ENCODE peak calls at places on chromosome 16, in nine cellular contexts. One of them, this sample, is unnamed.

GRCh38 chr16:31484491-31485171 is 1.7 kb downstream of the SLC5A2 start:
- DNase-seq in glutamatergic neuron: no peak
- DNase-seq in A549: no peak
- DNase-seq in sigmoid colon: no peak
- DNase-seq in CD8-positive, alpha-beta T cell: no peak
- DNase-seq in IMR-90: no peak
- DNase-seq in HL-60: no peak
- DNase-seq in HCT116: no peak
- DNase-seq in AG09319: no peak
- DNase-seq in this sample: no peak

GRCh38 chr16:49750341-49751011 is 105.4 kb downstream of the ZNF423 start:
- DNase-seq in HL-60: no peak
- DNase-seq in A549: no peak
- DNase-seq in HCT116: no peak
- DNase-seq in CD8-positive, alpha-beta T cell: no peak
- DNase-seq in AG09319: no peak
- DNase-seq in IMR-90: no peak
- DNase-seq in glutamatergic neuron: peak
- DNase-seq in sigmoid colon: no peak
- DNase-seq in this sample: no peak

GRCh38 chr16:17515421-17516210 is 44.9 kb upstream of the XYLT1 start:
- DNase-seq in glutamatergic neuron: no peak
- DNase-seq in HCT116: no peak
- DNase-seq in HL-60: no peak
- DNase-seq in IMR-90: peak
- DNase-seq in CD8-positive, alpha-beta T cell: no peak
- DNase-seq in A549: no peak
- DNase-seq in sigmoid colon: no peak
- DNase-seq in AG09319: no peak
- DNase-seq in this sample: no peak

GRCh38 chr16:27230562-27230991 is 27.3 kb downstream of the KDM8 start:
- DNase-seq in A549: no peak
- DNase-seq in glutamatergic neuron: no peak
- DNase-seq in AG09319: no peak
- DNase-seq in IMR-90: no peak
- DNase-seq in sigmoid colon: no peak
- DNase-seq in HCT116: no peak
- DNase-seq in HL-60: peak
- DNase-seq in CD8-positive, alpha-beta T cell: peak
- DNase-seq in this sample: peak

GRCh38 chr16:12573730-12574383 is 229.8 kb downstream of the CPPED1 start:
- DNase-seq in glutamatergic neuron: peak
- DNase-seq in A549: peak
- DNase-seq in IMR-90: no peak
- DNase-seq in AG09319: no peak
- DNase-seq in CD8-positive, alpha-beta T cell: peak
- DNase-seq in HL-60: peak
- DNase-seq in HCT116: peak
- DNase-seq in sigmoid colon: peak
- DNase-seq in this sample: no peak

GRCh38 chr16:24731722-24732419 is 2.4 kb downstream of the TNRC6A start:
- DNase-seq in CD8-positive, alpha-beta T cell: no peak
- DNase-seq in AG09319: no peak
- DNase-seq in IMR-90: no peak
- DNase-seq in A549: no peak
- DNase-seq in HCT116: no peak
- DNase-seq in sigmoid colon: no peak
- DNase-seq in HL-60: no peak
- DNase-seq in glutamatergic neuron: peak
- DNase-seq in this sample: no peak

GRCh38 chr16:69880640-69881133 is 70.4 kb upstream of the CLEC18A start:
- DNase-seq in IMR-90: peak
- DNase-seq in HCT116: no peak
- DNase-seq in CD8-positive, alpha-beta T cell: no peak
- DNase-seq in HL-60: no peak
- DNase-seq in AG09319: peak
- DNase-seq in A549: no peak
- DNase-seq in sigmoid colon: no peak
- DNase-seq in glutamatergic neuron: no peak
- DNase-seq in this sample: no peak

GRCh38 chr16:85619089-85619850 is 6.1 kb downstream of the GSE1 start:
- DNase-seq in CD8-positive, alpha-beta T cell: no peak
- DNase-seq in AG09319: no peak
- DNase-seq in A549: no peak
- DNase-seq in HL-60: no peak
- DNase-seq in glutamatergic neuron: no peak
- DNase-seq in HCT116: no peak
- DNase-seq in sigmoid colon: no peak
- DNase-seq in IMR-90: no peak
- DNase-seq in this sample: no peak

GRCh38 chr16:52613508-52613907 is 66.6 kb upstream of the TOX3 start:
- DNase-seq in A549: no peak
- DNase-seq in IMR-90: no peak
- DNase-seq in sigmoid colon: no peak
- DNase-seq in CD8-positive, alpha-beta T cell: no peak
- DNase-seq in HL-60: no peak
- DNase-seq in AG09319: no peak
- DNase-seq in HCT116: no peak
- DNase-seq in glutamatergic neuron: no peak
- DNase-seq in this sample: no peak

GRCh38 chr16:72859581-72859980 is 188.3 kb downstream of the ZFHX3 start:
- DNase-seq in A549: no peak
- DNase-seq in HCT116: no peak
- DNase-seq in HL-60: no peak
- DNase-seq in CD8-positive, alpha-beta T cell: no peak
- DNase-seq in glutamatergic neuron: no peak
- DNase-seq in AG09319: no peak
- DNase-seq in sigmoid colon: no peak
- DNase-seq in IMR-90: no peak
- DNase-seq in this sample: no peak

GRCh38 chr16:28905800-28906372 is 19.2 kb downstream of the RABEP2 start:
- DNase-seq in HCT116: no peak
- DNase-seq in HL-60: no peak
- DNase-seq in glutamatergic neuron: no peak
- DNase-seq in IMR-90: no peak
- DNase-seq in CD8-positive, alpha-beta T cell: no peak
- DNase-seq in AG09319: no peak
- DNase-seq in A549: no peak
- DNase-seq in sigmoid colon: no peak
- DNase-seq in this sample: no peak

GRCh38 chr16:49575352-49576172 is 202.0 kb downstream of the C16orf78 start:
- DNase-seq in glutamatergic neuron: no peak
- DNase-seq in CD8-positive, alpha-beta T cell: no peak
- DNase-seq in AG09319: no peak
- DNase-seq in HL-60: no peak
- DNase-seq in IMR-90: no peak
- DNase-seq in A549: no peak
- DNase-seq in sigmoid colon: no peak
- DNase-seq in HCT116: no peak
- DNase-seq in this sample: peak

GRCh38 chr16:46763147-46763546 is 15.0 kb upstream of the MYLK3 start:
- DNase-seq in sigmoid colon: no peak
- DNase-seq in IMR-90: no peak
- DNase-seq in HL-60: no peak
- DNase-seq in A549: no peak
- DNase-seq in HCT116: no peak
- DNase-seq in CD8-positive, alpha-beta T cell: no peak
- DNase-seq in glutamatergic neuron: peak
- DNase-seq in AG09319: no peak
- DNase-seq in this sample: no peak

GRCh38 chr16:47061204-47061603 is 82.5 kb downstream of the NETO2 start:
- DNase-seq in sigmoid colon: peak
- DNase-seq in glutamatergic neuron: no peak
- DNase-seq in CD8-positive, alpha-beta T cell: no peak
- DNase-seq in AG09319: no peak
- DNase-seq in HL-60: no peak
- DNase-seq in A549: no peak
- DNase-seq in HCT116: no peak
- DNase-seq in IMR-90: no peak
- DNase-seq in this sample: no peak

GRCh38 chr16:54080524-54081008 is 206.0 kb downstream of the IRX3 start:
- DNase-seq in CD8-positive, alpha-beta T cell: no peak
- DNase-seq in IMR-90: peak
- DNase-seq in AG09319: peak
- DNase-seq in glutamatergic neuron: no peak
- DNase-seq in A549: peak
- DNase-seq in HL-60: no peak
- DNase-seq in sigmoid colon: no peak
- DNase-seq in HCT116: no peak
- DNase-seq in this sample: no peak

GRCh38 chr16:18943414-18943813 is 17.2 kb upstream of the SMG1 start:
- DNase-seq in glutamatergic neuron: no peak
- DNase-seq in IMR-90: no peak
- DNase-seq in sigmoid colon: no peak
- DNase-seq in AG09319: no peak
- DNase-seq in A549: no peak
- DNase-seq in HCT116: no peak
- DNase-seq in HL-60: no peak
- DNase-seq in CD8-positive, alpha-beta T cell: no peak
- DNase-seq in this sample: no peak

GRCh38 chr16:68093816-68094613 is 8.8 kb downstream of the NFATC3 start:
- DNase-seq in IMR-90: peak
- DNase-seq in HCT116: no peak
- DNase-seq in HL-60: no peak
- DNase-seq in glutamatergic neuron: no peak
- DNase-seq in sigmoid colon: no peak
- DNase-seq in AG09319: no peak
- DNase-seq in CD8-positive, alpha-beta T cell: no peak
- DNase-seq in A549: no peak
- DNase-seq in this sample: no peak

GRCh38 chr16:68091604-68092261 is 6.6 kb downstream of the NFATC3 start:
- DNase-seq in IMR-90: peak
- DNase-seq in AG09319: no peak
- DNase-seq in HL-60: no peak
- DNase-seq in HCT116: no peak
- DNase-seq in A549: no peak
- DNase-seq in glutamatergic neuron: no peak
- DNase-seq in CD8-positive, alpha-beta T cell: no peak
- DNase-seq in sigmoid colon: no peak
- DNase-seq in this sample: no peak

GRCh38 chr16:68097088-68097487 is 11.9 kb downstream of the NFATC3 start:
- DNase-seq in glutamatergic neuron: no peak
- DNase-seq in HL-60: no peak
- DNase-seq in A549: no peak
- DNase-seq in HCT116: no peak
- DNase-seq in CD8-positive, alpha-beta T cell: no peak
- DNase-seq in AG09319: no peak
- DNase-seq in sigmoid colon: no peak
- DNase-seq in IMR-90: no peak
- DNase-seq in this sample: no peak

GRCh38 chr16:68096491-68096890 is 11.3 kb downstream of the NFATC3 start:
- DNase-seq in HL-60: no peak
- DNase-seq in CD8-positive, alpha-beta T cell: no peak
- DNase-seq in AG09319: no peak
- DNase-seq in glutamatergic neuron: no peak
- DNase-seq in sigmoid colon: no peak
- DNase-seq in A549: no peak
- DNase-seq in IMR-90: no peak
- DNase-seq in HCT116: no peak
- DNase-seq in this sample: no peak

DNA sequence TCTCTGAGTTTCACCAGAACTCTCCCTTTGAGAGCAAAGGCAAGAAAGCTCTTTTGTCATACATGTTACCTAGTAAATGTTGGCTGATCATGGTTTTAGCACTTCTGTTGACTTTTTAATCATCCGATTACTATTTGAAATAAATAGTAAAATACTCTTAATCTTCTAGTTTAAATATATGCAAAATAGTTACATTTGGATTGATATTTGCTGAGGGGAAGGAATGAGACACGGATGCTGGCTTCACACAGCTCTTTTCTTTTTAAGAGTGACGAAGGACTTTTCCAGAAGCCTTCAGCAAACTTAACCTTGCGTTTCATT is 9.4 kb downstream of the NFATC3 start:
- DNase-seq in CD8-positive, alpha-beta T cell: no peak
- DNase-seq in glutamatergic neuron: no peak
- DNase-seq in AG09319: no peak
- DNase-seq in IMR-90: no peak
- DNase-seq in HCT116: no peak
- DNase-seq in HL-60: no peak
- DNase-seq in A549: no peak
- DNase-seq in sigmoid colon: no peak
- DNase-seq in this sample: no peak
- TF ChIP-seq CTCF in CD8-positive, alpha-beta T cell: no peak
- TF ChIP-seq CTCF in glutamatergic neuron: no peak
- TF ChIP-seq CTCF in AG09319: no peak
- TF ChIP-seq CTCF in IMR-90: no peak
- TF ChIP-seq CTCF in HCT116: no peak
- TF ChIP-seq CTCF in HL-60: no peak
- TF ChIP-seq CTCF in A549: no peak
- TF ChIP-seq CTCF in sigmoid colon: no peak
- TF ChIP-seq CTCF in this sample: no peak

DNA sequence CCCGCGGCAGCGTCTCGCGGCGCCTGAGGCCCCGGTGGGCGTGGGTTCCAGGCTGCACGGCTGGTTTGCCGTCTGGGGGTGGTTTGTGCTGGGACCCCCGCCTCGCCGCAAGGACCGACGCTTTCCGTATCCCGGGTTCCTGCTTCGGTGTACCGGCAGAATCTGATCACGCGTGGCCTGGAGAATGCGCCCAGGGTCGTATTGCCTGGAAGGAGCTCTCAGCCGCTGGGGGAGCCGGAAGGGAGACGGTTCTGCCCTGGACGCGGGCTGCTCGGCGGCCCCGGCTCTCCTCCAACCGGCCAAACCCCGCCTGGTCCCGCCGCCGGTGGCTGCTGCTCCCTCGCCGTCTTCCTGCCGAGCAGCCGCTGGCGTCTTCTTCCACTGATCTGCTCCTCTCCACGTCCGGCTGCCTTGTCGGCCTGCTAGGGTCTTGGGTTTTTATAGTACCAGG is 39.8 kb downstream of the ZNF778 start:
- DNase-seq in sigmoid colon: no peak
- DNase-seq in IMR-90: no peak
- DNase-seq in glutamatergic neuron: peak
- DNase-seq in HL-60: no peak
- DNase-seq in A549: no peak
- DNase-seq in CD8-positive, alpha-beta T cell: no peak
- DNase-seq in HCT116: no peak
- DNase-seq in AG09319: no peak
- DNase-seq in this sample: no peak
- TF ChIP-seq CTCF in sigmoid colon: no peak
- TF ChIP-seq CTCF in IMR-90: peak
- TF ChIP-seq CTCF in glutamatergic neuron: no peak
- TF ChIP-seq CTCF in HL-60: no peak
- TF ChIP-seq CTCF in A549: no peak
- TF ChIP-seq CTCF in CD8-positive, alpha-beta T cell: no peak
- TF ChIP-seq CTCF in HCT116: no peak
- TF ChIP-seq CTCF in AG09319: no peak
- TF ChIP-seq CTCF in this sample: no peak

GRCh38 chr16:87653234-87653633 is 50.9 kb downstream of the JPH3 start:
- DNase-seq in A549: peak
- DNase-seq in CD8-positive, alpha-beta T cell: no peak
- DNase-seq in IMR-90: peak
- DNase-seq in glutamatergic neuron: no peak
- DNase-seq in AG09319: no peak
- DNase-seq in HCT116: peak
- DNase-seq in sigmoid colon: no peak
- DNase-seq in HL-60: no peak
- DNase-seq in this sample: no peak
- TF ChIP-seq CTCF in A549: peak
- TF ChIP-seq CTCF in CD8-positive, alpha-beta T cell: no peak
- TF ChIP-seq CTCF in IMR-90: peak
- TF ChIP-seq CTCF in glutamatergic neuron: peak
- TF ChIP-seq CTCF in AG09319: peak
- TF ChIP-seq CTCF in HCT116: peak
- TF ChIP-seq CTCF in sigmoid colon: no peak
- TF ChIP-seq CTCF in HL-60: no peak
- TF ChIP-seq CTCF in this sample: no peak

GRCh38 chr16:65833171-65833871 is 533.2 kb upstream of the CDH5 start:
- DNase-seq in HCT116: no peak
- DNase-seq in sigmoid colon: no peak
- DNase-seq in glutamatergic neuron: no peak
- DNase-seq in AG09319: peak
- DNase-seq in HL-60: no peak
- DNase-seq in CD8-positive, alpha-beta T cell: no peak
- DNase-seq in A549: no peak
- DNase-seq in IMR-90: peak
- DNase-seq in this sample: no peak
- TF ChIP-seq CTCF in HCT116: no peak
- TF ChIP-seq CTCF in sigmoid colon: no peak
- TF ChIP-seq CTCF in glutamatergic neuron: no peak
- TF ChIP-seq CTCF in AG09319: no peak
- TF ChIP-seq CTCF in HL-60: no peak
- TF ChIP-seq CTCF in CD8-positive, alpha-beta T cell: no peak
- TF ChIP-seq CTCF in A549: no peak
- TF ChIP-seq CTCF in IMR-90: no peak
- TF ChIP-seq CTCF in this sample: no peak